ENCODE peak calls at places on chromosomes 5 and 9, in eight cellular contexts. A is amniotic stem cell; W is AG20443; C is activated T-helper 1 cell treated with Interleukin-2 at 50 U/mL for 16 hours; I is germinal center; D is NCI-H226; Y is stimulated activated CD4-positive, alpha-beta T cell treated with anti-CD3 and anti-CD28 coated beads, Interleukin-4, amount 100 ng/mL, for 24 hours; E is brain microvascular endothelial cell. B is an unnamed sample.

GRCh38 chr5:66324357-66324756 is 180.3 kb downstream of the SREK1 start:
- DNase-seq in A (no peak), C (no peak), D (no peak), Y (no peak), I (no peak), E (no peak), W (no peak), B (no peak)

GRCh38 chr5:39199335-39199734 is 20.0 kb downstream of the FYB1 start:
- DNase-seq in Y (no peak), W (no peak), D (no peak), C (no peak), E (no peak), A (no peak), I (no peak), B (no peak)

GRCh38 chr9:19085295-19085694 is 17.4 kb downstream of the HAUS6 start:
- DNase-seq in A (peak), C (no peak), I (peak), W (peak), E (no peak), D (no peak), Y (no peak), B (peak)

GRCh38 chr9:130029223-130029583 is 13.8 kb downstream of the FNBP1 start:
- DNase-seq in I (no peak), C (no peak), W (no peak), D (no peak), E (no peak), A (no peak), Y (peak), B (no peak)

GRCh38 chr9:38681747-38682227 is 38.1 kb downstream of the FAM240B start:
- DNase-seq in C (no peak), W (no peak), D (peak), E (peak), I (no peak), A (peak), Y (no peak), B (no peak)

GRCh38 chr5:93163010-93163663 is 417.9 kb downstream of the NR2F1-AS1 start:
- DNase-seq in A (peak), C (no peak), W (peak), E (peak), I (no peak), Y (no peak), D (peak), B (no peak)

GRCh38 chr5:124952566-124952965 is 206.1 kb upstream of the ZNF608 start:
- DNase-seq in W (no peak), D (no peak), Y (no peak), E (no peak), A (no peak), I (peak), C (no peak), B (no peak)

GRCh38 chr5:51377151-51378060 is 5.8 kb upstream of the ISL1 start:
- DNase-seq in C (no peak), D (no peak), I (no peak), W (no peak), E (no peak), Y (no peak), A (no peak), B (no peak)

GRCh38 chr5:63240063-63240755 is 661.6 kb downstream of the LRRC70 start:
- DNase-seq in E (no peak), D (no peak), I (no peak), A (no peak), Y (no peak), C (no peak), W (no peak), B (no peak)

GRCh38 chr9:133277467-133277866 is 2.5 kb upstream of the ABO start:
- DNase-seq in D (no peak), Y (no peak), W (no peak), I (no peak), C (no peak), A (no peak), E (no peak), B (no peak)

GRCh38 chr5:115100556-115100955 is 69.2 kb downstream of the TRIM36 start:
- DNase-seq in A (no peak), E (peak), C (no peak), I (no peak), W (peak), D (no peak), Y (no peak), B (no peak)

GRCh38 chr9:16726718-16727451 is 143.6 kb downstream of the BNC2 start:
- DNase-seq in C (no peak), I (no peak), W (peak), Y (no peak), D (peak), A (peak), E (peak), B (peak)

GRCh38 chr5:33321026-33321425 is 119.7 kb upstream of the TARS1 start:
- DNase-seq in E (peak), C (no peak), D (peak), W (peak), A (peak), I (no peak), Y (no peak), B (no peak)

GRCh38 chr5:62938927-62939326 is 360.3 kb downstream of the LRRC70 start:
- DNase-seq in E (peak), Y (no peak), A (no peak), W (no peak), C (no peak), I (no peak), D (no peak), B (no peak)

GRCh38 chr5:39253211-39253610 is 33.8 kb upstream of the FYB1 start:
- DNase-seq in I (no peak), Y (no peak), C (no peak), E (no peak), D (no peak), A (no peak), W (peak), B (no peak)

GRCh38 chr5:52799358-52799982 is 11.8 kb downstream of the ITGA1 start:
- DNase-seq in E (peak), A (peak), C (no peak), W (peak), I (peak), D (peak), Y (no peak), B (peak)

GRCh38 chr9:69649566-69650260 is 22.5 kb downstream of the APBA1 start:
- DNase-seq in I (no peak), W (peak), Y (no peak), C (no peak), A (no peak), D (peak), E (peak), B (no peak)

GRCh38 chr5:169195601-169196000 is 105.3 kb downstream of the SLIT3 start:
- DNase-seq in C (no peak), A (no peak), W (no peak), D (peak), Y (no peak), I (no peak), E (peak), B (no peak)

GRCh38 chr9:26935847-26936246 is 11.2 kb downstream of the PLAA start:
- DNase-seq in C (no peak), E (no peak), A (no peak), I (no peak), W (no peak), D (no peak), Y (no peak), B (no peak)

GRCh38 chr9:16625831-16626230 is 244.6 kb downstream of the BNC2 start:
- DNase-seq in E (peak), Y (no peak), I (no peak), D (peak), C (no peak), A (no peak), W (no peak), B (no peak)

GRCh38 chr9:69502671-69503301 is 169.4 kb downstream of the APBA1 start:
- DNase-seq in W (peak), E (peak), Y (no peak), I (no peak), C (no peak), A (no peak), D (no peak), B (no peak)

GRCh38 chr5:64532657-64533056 is 26.8 kb downstream of the RGS7BP start:
- DNase-seq in Y (no peak), C (no peak), I (no peak), E (no peak), D (no peak), A (no peak), W (peak), B (no peak)

B was measured in GM13976.